ENCODE peak calls at places on chromosomes 7 and 10, in ten cellular contexts. F is tibial artery, V is choroid plexus epithelial cell, C is lung, R is BE2C, T is thoracic aorta, B is psoas muscle, W is foreskin fibroblast, L is prostate gland, O is left ventricle myocardium inferior. G is an unnamed sample.

GRCh38 chr7:70405241-70405640 is 726.7 kb upstream of the GALNT17 start:
- DNase-seq in T (no peak), W (no peak), B (no peak), V (no peak), O (no peak), F (no peak), L (no peak), R (no peak), C (no peak), G (no peak)

GRCh38 chr10:60913657-60914056 is 30.3 kb downstream of the RHOBTB1 start:
- DNase-seq in O (no peak), C (no peak), L (no peak), R (no peak), W (no peak), T (no peak), B (no peak), F (no peak), V (no peak), G (no peak)

GRCh38 chr7:35728412-35729060 is 33.6 kb upstream of the HERPUD2 start:
- DNase-seq in F (no peak), C (no peak), L (no peak), O (no peak), W (no peak), R (no peak), T (no peak), V (no peak), B (no peak), G (no peak)

GRCh38 chr10:115604627-115605026 is 511.5 kb downstream of the ATRNL1 start:
- DNase-seq in V (no peak), C (no peak), T (no peak), B (no peak), F (no peak), R (no peak), O (no peak), W (peak), L (no peak), G (peak)

GRCh38 chr7:129367700-129368388 is 66.4 kb upstream of the STRIP2 start:
- DNase-seq in B (peak), V (peak), C (peak), L (peak), W (peak), O (peak), F (peak), R (peak), T (peak), G (no peak)

GRCh38 chr10:129604333-129605032 is 137.4 kb downstream of the MGMT start:
- DNase-seq in L (no peak), R (no peak), F (no peak), W (no peak), C (no peak), V (no peak), O (no peak), T (no peak), B (no peak), G (no peak)

GRCh38 chr10:60135020-60135419 is 228.7 kb upstream of the CCDC6 start:
- DNase-seq in R (no peak), C (no peak), T (no peak), B (no peak), F (no peak), W (no peak), O (no peak), L (no peak), V (no peak), G (no peak)

GRCh38 chr7:128921866-128922440 is 11.4 kb upstream of the KCP start:
- DNase-seq in L (no peak), F (peak), T (no peak), B (no peak), V (no peak), R (no peak), C (no peak), O (no peak), W (no peak), G (no peak)

GRCh38 chr10:98309366-98310355 is 41.7 kb upstream of the LOXL4 start:
- DNase-seq in L (peak), B (peak), O (peak), R (peak), W (peak), F (peak), V (peak), T (peak), C (peak), G (peak)

GRCh38 chr10:17814981-17815380 is 5.8 kb downstream of the MRC1 start:
- DNase-seq in R (no peak), L (no peak), C (no peak), O (no peak), F (no peak), T (no peak), W (no peak), B (no peak), V (no peak), G (no peak)

GRCh38 chr7:27526991-27527722 is 135.5 kb downstream of the HIBADH start:
- DNase-seq in W (peak), R (no peak), V (peak), B (no peak), F (no peak), T (no peak), L (no peak), C (no peak), O (no peak), G (no peak)

GRCh38 chr7:127018889-127019288 is 233.9 kb downstream of the GRM8 start:
- DNase-seq in T (no peak), F (no peak), W (no peak), R (no peak), B (no peak), V (no peak), C (no peak), L (no peak), O (no peak), G (no peak)

GRCh38 chr10:37682617-37683016 is 174.8 kb downstream of the ZNF248 start:
- DNase-seq in T (no peak), F (no peak), L (no peak), V (no peak), R (no peak), O (no peak), W (no peak), B (no peak), C (no peak), G (no peak)

GRCh38 chr10:11104772-11105675 is 87.4 kb downstream of the CELF2 start:
- DNase-seq in F (no peak), O (no peak), V (no peak), R (no peak), T (no peak), L (no peak), B (no peak), C (no peak), W (no peak), G (no peak)

GRCh38 chr10:50560370-50560769 is 63.4 kb downstream of the SGMS1 start:
- DNase-seq in F (no peak), B (no peak), V (no peak), O (no peak), R (no peak), C (no peak), W (no peak), T (no peak), L (no peak), G (no peak)

GRCh38 chr10:114404171-114405010 is at the start of gene AFAP1L2:
- DNase-seq in F (no peak), L (no peak), O (peak), B (peak), V (no peak), T (no peak), R (peak), C (no peak), W (no peak), G (no peak)
- H3K4me3 ChIP-seq in F (peak), L (peak), O (peak), B (peak), V (peak), T (peak), R (peak), C (peak), W (peak), G (peak)

GRCh38 chr10:81101062-81101461 is 563.4 kb downstream of the SH2D4B start:
- DNase-seq in W (no peak), O (no peak), R (no peak), L (no peak), C (no peak), F (no peak), V (no peak), B (no peak), T (no peak), G (no peak)

GRCh38 chr10:81095238-81095637 is 557.5 kb downstream of the SH2D4B start:
- DNase-seq in O (no peak), T (no peak), F (no peak), R (no peak), L (no peak), C (no peak), W (no peak), V (no peak), B (no peak), G (no peak)

GRCh38 chr10:81093056-81093455 is 555.4 kb downstream of the SH2D4B start:
- DNase-seq in R (no peak), W (no peak), F (no peak), V (no peak), O (no peak), C (no peak), T (no peak), B (no peak), L (no peak), G (no peak)

GRCh38 chr10:81096558-81096957 is 558.9 kb downstream of the SH2D4B start:
- DNase-seq in R (no peak), O (no peak), V (no peak), T (no peak), F (no peak), W (no peak), C (no peak), L (no peak), B (no peak), G (no peak)
- TF ChIP-seq CTCF in R (no peak), O (no peak), V (no peak), T (no peak), F (no peak), W (no peak), C (no peak), L (no peak), B (no peak), G (no peak)

DNA sequence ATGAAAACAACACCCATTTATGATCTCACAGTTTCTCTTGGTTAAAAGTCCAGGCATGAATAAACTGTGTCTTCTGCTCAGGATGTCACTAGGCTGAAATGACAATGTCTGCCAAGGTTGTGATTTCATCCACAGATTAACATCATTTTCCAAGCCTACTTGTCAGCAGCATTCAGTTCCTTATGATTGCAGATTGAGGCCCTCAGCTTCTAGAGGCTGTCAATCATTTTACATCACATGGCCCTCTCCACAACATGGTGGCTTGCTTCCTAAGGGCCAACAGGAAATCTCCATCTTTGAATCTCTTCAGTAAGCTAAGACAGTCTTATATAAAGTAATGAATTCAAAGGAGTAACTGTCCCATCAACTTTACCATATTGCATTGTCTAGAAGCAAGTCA is 377.6 kb downstream of the ANKRD7 start:
- DNase-seq in B (no peak), O (no peak), V (no peak), F (no peak), L (no peak), R (no peak), T (no peak), W (no peak), C (no peak), G (no peak)
- H3K4me3 ChIP-seq in B (no peak), O (no peak), V (no peak), F (no peak), L (no peak), R (no peak), T (no peak), W (no peak), C (no peak), G (no peak)

DNA sequence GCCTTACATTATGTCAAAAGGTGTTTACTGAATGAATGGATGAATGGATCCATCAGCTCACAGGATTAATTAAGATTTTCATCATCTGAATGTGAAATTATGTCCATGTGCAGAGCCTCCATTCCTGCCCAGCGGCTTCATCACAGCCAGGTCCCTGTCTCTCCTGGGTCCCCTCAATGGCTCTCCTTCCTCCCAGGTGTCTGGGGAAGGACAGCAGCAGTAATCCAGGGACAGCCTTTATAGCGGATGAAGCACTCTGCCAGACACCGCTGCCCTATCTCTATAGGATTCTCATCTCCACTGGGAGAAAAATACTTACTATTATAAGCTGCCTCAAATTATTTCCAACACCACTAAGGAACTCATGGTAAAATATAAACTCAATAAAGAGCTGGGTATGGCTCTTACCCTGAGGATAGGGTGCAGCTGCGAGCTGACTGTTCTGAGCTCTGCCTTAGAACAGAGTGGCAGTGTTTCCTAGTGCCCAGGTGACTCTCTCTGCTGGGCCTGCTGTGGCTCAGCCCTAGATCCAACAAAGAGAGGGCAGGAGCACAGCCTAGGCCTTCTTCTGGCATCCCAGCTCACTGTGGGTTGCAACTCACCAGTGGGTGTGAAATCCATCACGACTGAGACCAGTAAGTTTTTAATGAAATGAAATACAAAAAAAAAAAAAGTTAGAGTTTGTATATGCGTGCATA is 38.3 kb downstream of the GPRIN2 start:
- DNase-seq in C (no peak), R (no peak), W (no peak), F (no peak), T (no peak), L (no peak), O (no peak), V (no peak), B (no peak), G (no peak)
- TF ChIP-seq CTCF in C (no peak), R (no peak), W (no peak), F (no peak), T (no peak), L (no peak), O (no peak), V (no peak), B (no peak), G (no peak)

GRCh38 chr7:29086545-29086944 is 59.8 kb downstream of the CPVL start:
- DNase-seq in O (no peak), B (no peak), C (no peak), T (no peak), V (no peak), W (no peak), L (no peak), F (no peak), R (no peak), G (no peak)

GRCh38 chr7:29087840-29088169 is 58.5 kb downstream of the CPVL start:
- DNase-seq in O (no peak), V (no peak), W (no peak), F (no peak), T (no peak), R (no peak), C (no peak), B (no peak), L (no peak), G (no peak)

GRCh38 chr7:29091722-29092121 is 54.6 kb downstream of the CPVL start:
- DNase-seq in W (no peak), C (no peak), O (no peak), T (no peak), R (no peak), F (no peak), V (peak), L (no peak), B (no peak), G (no peak)

GRCh38 chr7:29095666-29096560 is 50.4 kb downstream of the CPVL start:
- DNase-seq in C (no peak), L (no peak), F (no peak), V (no peak), T (no peak), R (no peak), W (no peak), B (no peak), O (no peak), G (no peak)

GRCh38 chr7:29091121-29091601 is 55.2 kb downstream of the CPVL start:
- DNase-seq in F (no peak), O (peak), R (no peak), W (no peak), L (no peak), C (no peak), V (peak), T (no peak), B (peak), G (no peak)
- H3K4me3 ChIP-seq in F (peak), O (peak), R (no peak), W (peak), L (no peak), C (no peak), V (peak), T (peak), B (peak), G (no peak)

DNA sequence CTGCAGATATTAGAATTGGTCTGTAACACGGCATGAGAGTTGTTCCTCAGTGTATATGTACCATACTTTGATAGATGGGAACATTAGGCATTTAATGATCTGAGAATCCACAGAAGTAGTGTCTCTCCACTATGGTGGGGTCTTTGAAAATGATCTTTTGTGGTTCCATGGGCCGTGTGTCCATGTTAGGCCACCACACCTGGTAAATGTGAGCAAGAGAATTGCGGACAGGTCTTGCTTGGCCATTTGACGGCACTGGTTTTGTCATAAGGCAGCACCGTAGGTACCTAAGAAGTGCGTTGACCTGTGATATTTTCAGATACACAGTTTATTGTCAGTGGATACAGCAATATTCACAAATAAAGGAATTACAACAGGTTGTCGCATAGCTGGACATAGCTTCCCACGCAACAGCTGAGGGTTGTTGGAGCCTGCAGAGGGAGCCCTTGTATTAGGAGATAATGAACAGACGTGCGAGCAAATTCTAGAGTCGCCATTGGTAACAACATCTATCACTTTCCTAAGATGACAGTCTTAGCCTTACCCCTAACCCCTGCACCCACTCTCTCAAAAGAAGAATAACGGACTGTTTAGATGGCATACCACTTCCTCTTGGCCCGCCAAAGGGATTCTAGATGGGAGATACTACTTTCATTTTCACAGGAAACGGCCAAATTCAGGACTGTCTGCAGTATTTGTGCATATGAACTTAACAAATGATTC is 111.4 kb downstream of the COL28A1 start:
- DNase-seq in W (peak), T (peak), C (peak), B (peak), F (peak), L (peak), V (peak), O (peak), R (peak), G (peak)
- TF ChIP-seq CTCF in W (peak), T (peak), C (peak), B (peak), F (peak), L (peak), V (peak), O (peak), R (peak), G (peak)

DNA sequence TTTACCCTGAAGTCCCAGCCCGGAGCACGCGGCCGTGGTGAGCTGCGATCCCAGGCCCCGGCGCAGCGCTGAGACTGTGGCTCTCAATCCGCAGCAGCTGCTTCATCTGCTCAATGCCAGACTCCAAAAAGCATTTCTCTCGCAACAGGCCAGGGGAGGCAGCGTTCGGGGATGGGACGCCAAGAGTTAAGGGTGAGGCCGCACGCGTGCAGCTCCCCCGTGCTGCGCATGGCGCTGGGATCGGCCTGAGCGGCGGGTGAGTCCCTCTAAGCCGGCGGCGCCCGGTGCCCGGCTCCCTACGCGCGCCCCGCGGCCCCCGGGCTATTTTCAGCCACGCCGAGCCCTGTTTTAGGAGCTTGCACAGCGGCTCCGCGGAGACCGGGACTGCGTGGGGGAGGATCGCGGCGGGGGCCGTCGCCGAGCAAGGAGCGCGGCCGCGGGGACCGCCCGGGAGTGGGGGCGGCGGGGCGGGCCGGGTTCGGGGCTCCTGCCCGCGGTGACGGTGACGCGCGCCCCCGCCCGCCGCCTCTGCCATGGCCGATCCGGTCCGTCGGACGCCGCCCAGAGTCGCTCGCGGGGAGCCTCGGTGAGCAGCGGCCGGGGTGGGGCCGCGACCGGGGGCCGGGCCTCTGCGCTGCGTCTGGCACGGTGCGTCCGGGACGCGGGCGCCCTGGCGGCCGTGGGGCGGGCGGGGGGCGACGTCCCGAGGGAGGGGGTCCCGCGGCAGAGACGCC is 29.4 kb upstream of the JAKMIP3 start:
- DNase-seq in R (no peak), V (peak), O (peak), L (peak), T (no peak), C (no peak), B (no peak), F (no peak), W (no peak), G (no peak)
- H3K4me3 ChIP-seq in R (no peak), V (peak), O (peak), L (peak), T (peak), C (no peak), B (peak), F (peak), W (no peak), G (peak)

GRCh38 chr10:117462424-117462792 is 80.1 kb upstream of the EMX2 start:
- DNase-seq in O (no peak), V (peak), C (no peak), R (no peak), L (no peak), W (no peak), T (no peak), B (no peak), F (no peak), G (no peak)
- TF ChIP-seq CTCF in O (no peak), V (peak), C (no peak), R (no peak), L (peak), W (peak), T (no peak), B (no peak), F (no peak), G (peak)

G was measured in HFF-Myc.